ENCODE peak calls at places on chromosomes 1 and 21, in seven cellular contexts. C is C1 segment of cervical spinal cord; A is HS-5; T is cerebellar cortex; U is bronchial epithelial cell; G is stimulated activated CD4-positive, alpha-beta T cell treated with anti-CD3 and anti-CD28 coated beads, Interleukin-1b, Interleukin-23, amount 100 ng/mL, for 1 hour; Q is LHCN-M2. V is an unnamed sample.

GRCh38 chr1:3323021-3323790 is 131.3 kb upstream of the ARHGEF16 start:
- DNase-seq in A (no peak), G (no peak), U (no peak), Q (no peak), C (no peak), T (no peak), V (no peak)

GRCh38 chr1:220655961-220656720 is 34.0 kb upstream of the C1orf115 start:
- DNase-seq in Q (no peak), A (no peak), G (no peak), T (peak; percentile 75), C (no peak), U (no peak), V (no peak)

GRCh38 chr1:47388548-47389238 is 27.4 kb upstream of the FOXE3 start:
- DNase-seq in U (peak; percentile 58), T (peak; percentile 67), C (peak; percentile 21), G (no peak), Q (peak; percentile 65), A (peak; percentile 15), V (peak; percentile 51)

GRCh38 chr1:93178418-93178817 is 1.8 kb downstream of the TMED5 start:
- DNase-seq in T (no peak), G (no peak), U (no peak), A (no peak), C (no peak), Q (no peak), V (no peak)

GRCh38 chr1:150066838-150067183 is 765 bp upstream of the VPS45 start:
- DNase-seq in G (no peak), U (no peak), A (no peak), C (no peak), T (no peak), Q (no peak), V (no peak)

GRCh38 chr1:206890125-206890637 is 7.1 kb upstream of the IL24 start:
- DNase-seq in C (no peak), A (peak; percentile 82), Q (peak; percentile 46), U (peak; percentile 97), T (no peak), G (no peak), V (no peak)

GRCh38 chr1:21255284-21255942 is 34.9 kb downstream of the ECE1 start:
- DNase-seq in A (peak; percentile 39), G (peak; percentile 63), T (peak; percentile 93), C (peak; percentile 88), U (peak; percentile 67), Q (peak; percentile 82), V (peak; percentile 98)

GRCh38 chr21:31161157-31161556 is 122.9 kb upstream of the KRTAP19-8 start:
- DNase-seq in T (no peak), C (peak; percentile 56), Q (peak; percentile 66), A (no peak), U (peak; percentile 15), G (no peak), V (no peak)

GRCh38 chr1:2046953-2047748 is 3.1 kb upstream of the PRKCZ start:
- DNase-seq in A (no peak), T (no peak), Q (no peak), C (no peak), G (no peak), U (no peak), V (no peak)

GRCh38 chr1:164602480-164603093 is 43.6 kb downstream of the PBX1 start:
- DNase-seq in G (no peak), A (no peak), T (peak; percentile 59), C (no peak), U (peak; percentile 18), Q (no peak), V (no peak)

GRCh38 chr1:12009318-12010001 is 9.8 kb upstream of the MIIP start:
- DNase-seq in Q (no peak), C (no peak), G (no peak), A (no peak), U (no peak), T (peak; percentile 69), V (no peak)

V was measured in lower leg skin.